ENCODE peak calls at places on chromosomes 3 and 15, in eight cellular contexts. F is A549, Q is neural crest cell, P is colonic mucosa, W is BJ, C is GM10248, V is OCI-LY7, R is HFFc6. T is an unnamed sample.

GRCh38 chr3:195060531-195061385 is 210.2 kb downstream of the XXYLT1 start:
- DNase-seq in F (no peak), Q (no peak), P (no peak), W (no peak), C (no peak), V (no peak), R (no peak), T (no peak)

GRCh38 chr3:159340877-159341500 is 539.1 kb downstream of the MFSD1 start:
- DNase-seq in F (no peak), Q (no peak), P (no peak), W (no peak), C (no peak), V (no peak), R (no peak), T (no peak)

GRCh38 chr3:156448300-156448699 is 106.6 kb downstream of the SSR3 start:
- DNase-seq in F (peak; percentile 41), Q (no peak), P (no peak), W (no peak), C (peak; percentile 29), V (peak; percentile 36), R (no peak), T (peak; percentile 47)

GRCh38 chr15:67138946-67139855 is 73.8 kb downstream of the SMAD3 start:
- DNase-seq in F (no peak), Q (no peak), P (no peak), W (no peak), C (no peak), V (no peak), R (no peak), T (no peak)

GRCh38 chr15:75167588-75168076 is 34.0 kb upstream of the C15orf39 start:
- DNase-seq in F (no peak), Q (no peak), P (no peak), W (no peak), C (no peak), V (no peak), R (peak; percentile 32), T (peak; percentile 51)

GRCh38 chr3:155753038-155753647 is 8.3 kb upstream of the PLCH1 start:
- DNase-seq in F (peak; percentile 56), Q (no peak), P (no peak), W (no peak), C (no peak), V (peak; percentile 51), R (peak; percentile 39), T (peak; percentile 53)

GRCh38 chr3:71064288-71064975 is 519.1 kb downstream of the FOXP1 start:
- DNase-seq in F (peak; percentile 10), Q (peak; percentile 23), P (peak; percentile 60), W (no peak), C (peak; percentile 21), V (peak; percentile 57), R (no peak), T (peak; percentile 44)

GRCh38 chr3:193832833-193833413 is 239.9 kb downstream of the OPA1 start:
- DNase-seq in F (no peak), Q (no peak), P (no peak), W (no peak), C (no peak), V (no peak), R (no peak), T (peak; percentile 8)

GRCh38 chr3:171481011-171481410 is 20.8 kb upstream of the TNIK start:
- DNase-seq in F (no peak), Q (no peak), P (no peak), W (no peak), C (no peak), V (no peak), R (no peak), T (no peak)

GRCh38 chr3:44993471-44994205 is 17.6 kb downstream of the EXOSC7 start:
- DNase-seq in F (peak; percentile 6), Q (no peak), P (peak; percentile 38), W (peak; percentile 78), C (no peak), V (no peak), R (peak; percentile 85), T (peak; percentile 67)

GRCh38 chr15:40512440-40512839 is 41.7 kb downstream of the CHST14 start:
- DNase-seq in F (no peak), Q (no peak), P (no peak), W (no peak), C (no peak), V (no peak), R (no peak), T (no peak)

GRCh38 chr15:43316007-43316968 is 14.1 kb downstream of the LCMT2 start:
- DNase-seq in F (no peak), Q (no peak), P (no peak), W (no peak), C (no peak), V (no peak), R (no peak), T (no peak)

GRCh38 chr3:40358454-40358853 is 28.5 kb upstream of the ENTPD3 start:
- DNase-seq in F (no peak), Q (no peak), P (no peak), W (no peak), C (no peak), V (no peak), R (no peak), T (no peak)

GRCh38 chr3:32431481-32431880 is 39.8 kb downstream of the CMTM7 start:
- DNase-seq in F (no peak), Q (no peak), P (peak; percentile 7), W (no peak), C (no peak), V (no peak), R (no peak), T (no peak)

GRCh38 chr3:152222327-152222726 is 46.4 kb upstream of the MBNL1 start:
- DNase-seq in F (no peak), Q (no peak), P (no peak), W (no peak), C (peak; percentile 23), V (no peak), R (peak; percentile 61), T (peak; percentile 62)

GRCh38 chr3:191328383-191328962 is 721 bp upstream of the CCDC50 start:
- DNase-seq in F (no peak), Q (peak; percentile 1), P (no peak), W (no peak), C (no peak), V (no peak), R (no peak), T (no peak)

GRCh38 chr15:86961669-86962068 is 882.0 kb downstream of the AGBL1 start:
- DNase-seq in F (no peak), Q (no peak), P (no peak), W (no peak), C (no peak), V (no peak), R (no peak), T (no peak)
- TF ChIP-seq CTCF in F (no peak), Q (no peak), P (no peak), W (no peak), C (no peak), V (no peak), R (no peak), T (no peak)

GRCh38 chr3:67598814-67599556 is 55.4 kb downstream of the SUCLG2 start:
- DNase-seq in F (no peak), Q (no peak), P (no peak), W (no peak), C (no peak), V (no peak), R (no peak), T (no peak)

GRCh38 chr3:67595424-67595823 is 59.0 kb downstream of the SUCLG2 start:
- DNase-seq in F (no peak), Q (no peak), P (no peak), W (no peak), C (no peak), V (no peak), R (no peak), T (no peak)

DNA sequence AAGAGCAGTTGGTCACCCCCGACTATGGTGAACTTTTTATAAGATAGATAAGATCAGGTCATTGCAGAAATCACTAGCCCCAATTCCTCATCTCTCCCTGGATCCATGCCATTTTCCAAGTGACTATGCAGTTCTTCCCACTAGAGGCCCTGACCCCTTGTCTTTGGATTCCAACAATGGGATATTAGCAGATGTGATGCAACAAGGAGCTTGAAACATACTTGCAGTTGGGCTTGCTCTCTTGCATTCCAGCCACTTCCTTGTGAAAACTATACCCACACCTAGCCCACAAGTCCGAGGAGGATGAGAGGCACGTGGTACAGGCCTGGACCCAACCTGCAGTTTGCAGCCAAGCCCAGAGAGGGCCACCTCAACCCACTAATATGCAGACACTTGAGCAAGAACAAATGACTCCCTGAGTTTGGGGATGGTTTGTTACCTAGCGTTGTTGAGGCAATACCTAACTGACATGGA is 60.6 kb downstream of the SUCLG2 start:
- DNase-seq in F (peak; percentile 75), Q (no peak), P (no peak), W (peak; percentile 15), C (no peak), V (peak; percentile 18), R (peak; percentile 66), T (peak; percentile 47)
- TF ChIP-seq CTCF in F (peak; percentile 15), Q (no peak), P (no peak), W (no peak), C (no peak), V (peak; percentile 55), R (peak; percentile 53), T (peak; percentile 15)

DNA sequence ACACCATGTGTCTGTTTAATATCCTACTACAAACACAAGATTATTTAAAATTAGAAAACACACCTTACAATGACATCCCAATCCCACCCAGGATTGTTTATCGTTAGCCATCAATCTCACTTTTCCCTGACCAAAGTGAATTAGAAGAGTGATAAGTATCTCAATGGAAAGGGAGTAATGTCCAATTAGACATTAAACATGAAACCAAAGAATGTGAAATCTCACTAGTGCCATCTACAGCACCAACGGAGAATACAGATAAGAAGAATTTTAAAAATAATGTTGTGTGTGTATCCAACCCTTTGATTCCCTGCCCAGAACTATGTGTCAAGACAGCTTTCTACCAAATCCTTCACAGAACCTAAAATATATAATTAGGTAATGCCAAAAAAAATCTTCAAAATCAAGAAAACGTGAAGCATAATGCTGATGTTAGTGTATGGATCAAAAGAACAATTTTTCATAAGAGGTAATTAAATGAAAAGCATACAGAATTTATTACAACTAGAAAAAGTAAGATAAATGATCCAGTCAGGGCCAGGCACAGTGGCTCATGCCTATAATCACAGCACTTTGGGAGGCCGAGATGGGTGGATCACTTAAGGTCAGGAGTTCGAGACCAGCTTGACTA is 64.2 kb downstream of the SCAPER start:
- DNase-seq in F (peak; percentile 48), Q (no peak), P (no peak), W (peak; percentile 14), C (peak; percentile 21), V (peak; percentile 34), R (peak; percentile 48), T (peak; percentile 48)
- TF ChIP-seq CTCF in F (peak; percentile 88), Q (peak; percentile 75), P (peak; percentile 59), W (peak; percentile 65), C (peak; percentile 33), V (peak; percentile 84), R (peak; percentile 80), T (peak; percentile 57)

GRCh38 chr3:100257601-100258000 is 3.2 kb upstream of the TBC1D23 start:
- DNase-seq in F (no peak), Q (no peak), P (no peak), W (no peak), C (no peak), V (no peak), R (peak; percentile 37), T (no peak)

GRCh38 chr3:100261481-100261903 is 700 bp downstream of the TBC1D23 start:
- DNase-seq in F (no peak), Q (no peak), P (no peak), W (no peak), C (no peak), V (no peak), R (peak; percentile 57), T (no peak)

GRCh38 chr3:100263583-100263982 is 2.8 kb downstream of the TBC1D23 start:
- DNase-seq in F (no peak), Q (no peak), P (no peak), W (no peak), C (no peak), V (no peak), R (no peak), T (no peak)

GRCh38 chr3:100260685-100261480 is at the start of gene TBC1D23:
- DNase-seq in F (peak; percentile 100), Q (peak; percentile 93), P (peak; percentile 98), W (peak; percentile 99), C (peak; percentile 99), V (peak; percentile 99), R (peak; percentile 100), T (peak; percentile 99)

GRCh38 chr3:100260081-100260684 is 609 bp upstream of the TBC1D23 start:
- DNase-seq in F (no peak), Q (peak; percentile 6), P (peak; percentile 32), W (no peak), C (no peak), V (no peak), R (no peak), T (peak; percentile 22)
- TF ChIP-seq CTCF in F (no peak), Q (peak; percentile 50), P (no peak), W (peak; percentile 8), C (no peak), V (no peak), R (no peak), T (no peak)